ENCODE peak calls at places on chromosomes 7 and 10, in ten cellular contexts. V, O, Z, T, P, R, F, H, X and B are unnamed samples.

GRCh38 chr7:101953248-101953819 is 135.9 kb downstream of the CUX1 start:
- DNase-seq in V (no peak), O (peak), Z (peak), T (peak), P (peak), R (peak), F (no peak), H (no peak), X (no peak), B (no peak)

GRCh38 chr10:32357056-32357735 is 10.2 kb upstream of the EPC1 start:
- DNase-seq in V (no peak), O (no peak), Z (no peak), T (no peak), P (no peak), R (no peak), F (no peak), H (no peak), X (no peak), B (no peak)

GRCh38 chr7:92133133-92133736 is 1.0 kb downstream of the CYP51A1 start:
- DNase-seq in V (no peak), O (no peak), Z (no peak), T (peak), P (no peak), R (no peak), F (no peak), H (no peak), X (peak), B (no peak)

GRCh38 chr7:40885503-40885902 is 750.7 kb downstream of the SUGCT start:
- DNase-seq in V (no peak), O (no peak), Z (no peak), T (peak), P (no peak), R (peak), F (no peak), H (no peak), X (no peak), B (no peak)

GRCh38 chr7:35613150-35613549 is 81.8 kb downstream of the HERPUD2 start:
- DNase-seq in V (no peak), O (no peak), Z (no peak), T (no peak), P (no peak), R (no peak), F (no peak), H (no peak), X (no peak), B (no peak)

GRCh38 chr7:105829681-105830322 is 46.6 kb downstream of the ATXN7L1 start:
- DNase-seq in V (no peak), O (no peak), Z (no peak), T (peak), P (no peak), R (no peak), F (no peak), H (no peak), X (no peak), B (no peak)

GRCh38 chr10:126073606-126074005 is 177.2 kb downstream of the FANK1 start:
- DNase-seq in V (no peak), O (no peak), Z (no peak), T (peak), P (no peak), R (no peak), F (no peak), H (no peak), X (no peak), B (no peak)

GRCh38 chr10:31820096-31820495 is 108.5 kb downstream of the ARHGAP12 start:
- DNase-seq in V (no peak), O (no peak), Z (no peak), T (no peak), P (no peak), R (no peak), F (no peak), H (no peak), X (no peak), B (no peak)

GRCh38 chr10:91598211-91598981 is 34.5 kb downstream of the PPP1R3C start:
- DNase-seq in V (no peak), O (no peak), Z (no peak), T (peak), P (peak), R (peak), F (no peak), H (peak), X (peak), B (no peak)

GRCh38 chr7:101159696-101160674 is 5.4 kb downstream of the VGF start:
- DNase-seq in V (no peak), O (no peak), Z (no peak), T (no peak), P (no peak), R (peak), F (no peak), H (no peak), X (no peak), B (no peak)

GRCh38 chr7:115271332-115272235 is 349.7 kb downstream of the MDFIC start:
- DNase-seq in V (no peak), O (no peak), Z (peak), T (peak), P (no peak), R (peak), F (no peak), H (no peak), X (no peak), B (no peak)

GRCh38 chr7:107964510-107964909 is 38.5 kb downstream of the LAMB1 start:
- DNase-seq in V (no peak), O (no peak), Z (no peak), T (no peak), P (no peak), R (no peak), F (no peak), H (no peak), X (no peak), B (no peak)

GRCh38 chr10:12839349-12839927 is 162.1 kb downstream of the CCDC3 start:
- DNase-seq in V (no peak), O (no peak), Z (no peak), T (no peak), P (no peak), R (no peak), F (peak), H (no peak), X (no peak), B (no peak)

GRCh38 chr7:159094030-159094740 is 50.5 kb downstream of the VIPR2 start:
- DNase-seq in V (no peak), O (no peak), Z (no peak), T (no peak), P (no peak), R (no peak), F (no peak), H (no peak), X (no peak), B (no peak)

GRCh38 chr7:1938788-1939433 is 268.8 kb downstream of the ELFN1 start:
- DNase-seq in V (no peak), O (peak), Z (no peak), T (no peak), P (no peak), R (peak), F (no peak), H (no peak), X (no peak), B (peak)

GRCh38 chr10:74575912-74576311 is 250.5 kb upstream of the KAT6B start:
- DNase-seq in V (no peak), O (no peak), Z (no peak), T (no peak), P (no peak), R (no peak), F (no peak), H (no peak), X (no peak), B (no peak)

GRCh38 chr7:106371629-106372028 is 86.8 kb upstream of the NAMPT start:
- DNase-seq in V (no peak), O (no peak), Z (no peak), T (no peak), P (no peak), R (no peak), F (no peak), H (no peak), X (no peak), B (no peak)

GRCh38 chr7:20114463-20114862 is 102.7 kb downstream of the MACC1 start:
- DNase-seq in V (no peak), O (no peak), Z (no peak), T (no peak), P (no peak), R (peak), F (peak), H (no peak), X (no peak), B (no peak)
- TF ChIP-seq CTCF in V (no peak), O (no peak), Z (no peak), T (no peak), P (no peak), R (no peak), F (no peak), H (no peak), X (no peak), B (no peak)

GRCh38 chr10:89837173-89838001 is 136.0 kb downstream of the KIF20B start:
- DNase-seq in V (peak), O (peak), Z (no peak), T (peak), P (no peak), R (peak), F (peak), H (peak), X (peak), B (peak)
- TF ChIP-seq CTCF in V (no peak), O (no peak), Z (peak), T (peak), P (no peak), R (no peak), F (no peak), H (no peak), X (no peak), B (no peak)

GRCh38 chr10:43316988-43317387 is 50.1 kb upstream of the RASGEF1A start:
- DNase-seq in V (no peak), O (no peak), Z (no peak), T (no peak), P (no peak), R (no peak), F (peak), H (no peak), X (peak), B (no peak)
- TF ChIP-seq CTCF in V (no peak), O (no peak), Z (no peak), T (no peak), P (no peak), R (no peak), F (peak), H (no peak), X (peak), B (no peak)

GRCh38 chr7:3210531-3210930 is 90.5 kb upstream of the SDK1 start:
- DNase-seq in V (no peak), O (no peak), Z (no peak), T (no peak), P (no peak), R (no peak), F (peak), H (peak), X (no peak), B (peak)
- TF ChIP-seq CTCF in V (no peak), O (no peak), Z (no peak), T (no peak), P (no peak), R (no peak), F (peak), H (no peak), X (no peak), B (no peak)

GRCh38 chr10:85510682-85511081 is 855.9 kb downstream of the GRID1 start:
- DNase-seq in V (no peak), O (no peak), Z (no peak), T (no peak), P (no peak), R (no peak), F (peak), H (no peak), X (no peak), B (no peak)
- TF ChIP-seq CTCF in V (no peak), O (no peak), Z (no peak), T (no peak), P (no peak), R (no peak), F (peak), H (no peak), X (no peak), B (no peak)

GRCh38 chr7:94615641-94616040 is 40.3 kb downstream of the SGCE start:
- DNase-seq in V (no peak), O (no peak), Z (no peak), T (no peak), P (no peak), R (no peak), F (no peak), H (no peak), X (no peak), B (no peak)
- TF ChIP-seq CTCF in V (no peak), O (no peak), Z (no peak), T (no peak), P (no peak), R (no peak), F (no peak), H (no peak), X (no peak), B (no peak)

DNA sequence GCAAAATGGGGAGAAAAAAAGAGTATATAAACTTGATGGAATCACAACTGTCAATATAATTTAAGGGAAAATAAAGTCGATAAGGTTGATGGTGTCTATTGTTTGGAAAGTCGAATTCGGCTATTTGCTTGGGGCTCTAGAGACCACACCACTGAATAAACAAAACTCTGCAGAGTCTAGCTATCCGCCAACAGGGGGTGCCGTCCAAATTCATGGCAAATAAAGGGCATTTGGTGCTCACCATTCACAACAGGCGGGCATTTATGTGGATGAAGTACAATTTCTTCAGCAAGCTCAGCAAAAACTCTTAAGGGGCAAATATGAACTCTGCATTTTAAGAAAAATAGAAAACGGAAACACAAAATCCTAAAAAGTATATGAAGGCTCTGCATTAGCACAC is 23.3 kb downstream of the CD36 start:
- DNase-seq in V (no peak), O (no peak), Z (no peak), T (no peak), P (no peak), R (peak), F (peak), H (no peak), X (no peak), B (no peak)
- TF ChIP-seq CTCF in V (no peak), O (no peak), Z (no peak), T (peak), P (no peak), R (peak), F (peak), H (no peak), X (no peak), B (no peak)

GRCh38 chr10:88094795-88095194 is 231.4 kb downstream of the PTEN start:
- DNase-seq in V (no peak), O (no peak), Z (no peak), T (no peak), P (no peak), R (no peak), F (no peak), H (no peak), X (no peak), B (no peak)
- TF ChIP-seq CTCF in V (no peak), O (no peak), Z (no peak), T (no peak), P (no peak), R (no peak), F (no peak), H (no peak), X (no peak), B (no peak)

DNA sequence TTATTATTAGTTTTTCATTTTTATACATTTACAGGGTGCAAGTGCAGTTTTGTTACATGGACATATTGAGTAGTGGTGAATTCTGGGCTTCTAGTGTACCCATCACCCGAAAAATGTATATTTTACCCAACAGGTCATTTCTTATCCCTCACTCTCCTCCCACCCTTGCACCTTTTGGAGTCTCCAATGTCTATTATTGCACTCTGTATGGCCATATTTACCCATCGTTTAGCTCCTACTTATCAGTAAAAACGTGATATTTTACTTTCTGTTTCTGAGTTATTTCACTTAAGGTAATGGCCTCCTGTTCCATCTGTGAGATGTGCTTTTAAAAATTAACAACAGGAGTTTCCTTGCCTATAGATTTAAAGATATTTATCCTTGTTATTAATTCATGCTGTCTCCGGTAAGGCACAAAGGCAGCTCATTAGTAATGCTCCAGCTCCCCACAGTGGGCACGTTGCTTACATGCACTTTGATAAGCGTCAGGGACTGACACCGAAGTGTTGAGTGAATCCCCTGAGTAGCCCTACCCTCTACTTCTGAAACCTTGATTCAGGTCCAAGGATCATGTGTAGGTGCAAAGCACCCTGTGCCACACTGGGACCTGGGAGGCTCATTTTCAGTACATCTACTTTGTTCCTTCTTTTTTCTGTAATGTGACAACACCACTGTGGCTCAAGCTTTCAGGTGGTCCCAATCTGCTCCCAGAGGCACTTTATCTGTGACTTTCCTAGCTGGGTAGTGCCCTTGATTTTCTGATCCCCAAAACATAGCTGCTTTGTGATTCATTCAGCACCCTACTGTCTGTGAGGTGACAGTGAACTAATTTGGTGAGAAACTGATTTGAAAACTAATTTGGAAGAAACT is 27.3 kb downstream of the HYAL4 start:
- DNase-seq in V (no peak), O (peak), Z (peak), T (peak), P (peak), R (peak), F (peak), H (no peak), X (peak), B (no peak)
- TF ChIP-seq CTCF in V (no peak), O (peak), Z (peak), T (peak), P (peak), R (peak), F (peak), H (peak), X (peak), B (peak)